ENCODE peak calls at places on chromosome 9, in eight cellular contexts. One of them, this sample, is unnamed.

GRCh38 chr9:116312221-116312620 is 158.6 kb downstream of the PAPPA start:
- DNase-seq in mesendoderm: no peak
- DNase-seq in H9: no peak
- DNase-seq in Peyer's patch: no peak
- DNase-seq in IMR-90: peak
- DNase-seq in cardiac muscle cell: no peak
- DNase-seq in mammary epithelial cell: no peak
- DNase-seq in GM23338: no peak
- DNase-seq in this sample: no peak

GRCh38 chr9:124660341-124660801 is 110.7 kb downstream of the NR6A1 start:
- DNase-seq in mesendoderm: peak
- DNase-seq in H9: peak
- DNase-seq in Peyer's patch: no peak
- DNase-seq in IMR-90: peak
- DNase-seq in cardiac muscle cell: peak
- DNase-seq in mammary epithelial cell: peak
- DNase-seq in GM23338: peak
- DNase-seq in this sample: no peak

GRCh38 chr9:33151007-33151557 is 16.1 kb downstream of the B4GALT1 start:
- DNase-seq in mesendoderm: peak
- DNase-seq in H9: no peak
- DNase-seq in Peyer's patch: peak
- DNase-seq in IMR-90: peak
- DNase-seq in cardiac muscle cell: peak
- DNase-seq in mammary epithelial cell: peak
- DNase-seq in GM23338: no peak
- DNase-seq in this sample: no peak

GRCh38 chr9:114163517-114163924 is 8.2 kb downstream of the COL27A1 start:
- DNase-seq in mesendoderm: peak
- DNase-seq in H9: peak
- DNase-seq in Peyer's patch: no peak
- DNase-seq in IMR-90: peak
- DNase-seq in cardiac muscle cell: peak
- DNase-seq in mammary epithelial cell: no peak
- DNase-seq in GM23338: peak
- DNase-seq in this sample: peak

GRCh38 chr9:113589890-113590289 is 126.4 kb downstream of the RGS3 start:
- DNase-seq in mesendoderm: peak
- DNase-seq in H9: no peak
- DNase-seq in Peyer's patch: no peak
- DNase-seq in IMR-90: peak
- DNase-seq in cardiac muscle cell: no peak
- DNase-seq in mammary epithelial cell: no peak
- DNase-seq in GM23338: no peak
- DNase-seq in this sample: no peak

GRCh38 chr9:7300484-7300883 is 499.1 kb downstream of the DMAC1 start:
- DNase-seq in mesendoderm: no peak
- DNase-seq in H9: no peak
- DNase-seq in Peyer's patch: no peak
- DNase-seq in IMR-90: no peak
- DNase-seq in cardiac muscle cell: no peak
- DNase-seq in mammary epithelial cell: no peak
- DNase-seq in GM23338: no peak
- DNase-seq in this sample: no peak

GRCh38 chr9:80995759-80996158 is 693.6 kb downstream of the TLE1 start:
- DNase-seq in mesendoderm: no peak
- DNase-seq in H9: no peak
- DNase-seq in Peyer's patch: no peak
- DNase-seq in IMR-90: peak
- DNase-seq in cardiac muscle cell: no peak
- DNase-seq in mammary epithelial cell: peak
- DNase-seq in GM23338: no peak
- DNase-seq in this sample: no peak

GRCh38 chr9:95089916-95090791 is 227.4 kb downstream of the FANCC start:
- DNase-seq in mesendoderm: no peak
- DNase-seq in H9: no peak
- DNase-seq in Peyer's patch: peak
- DNase-seq in IMR-90: no peak
- DNase-seq in cardiac muscle cell: no peak
- DNase-seq in mammary epithelial cell: no peak
- DNase-seq in GM23338: no peak
- DNase-seq in this sample: no peak

GRCh38 chr9:131737426-131737825 is 2.5 kb downstream of the RAPGEF1 start:
- DNase-seq in mesendoderm: no peak
- DNase-seq in H9: no peak
- DNase-seq in Peyer's patch: no peak
- DNase-seq in IMR-90: no peak
- DNase-seq in cardiac muscle cell: no peak
- DNase-seq in mammary epithelial cell: no peak
- DNase-seq in GM23338: no peak
- DNase-seq in this sample: no peak

GRCh38 chr9:125674981-125675973 is 31.7 kb downstream of the MAPKAP1 start:
- DNase-seq in mesendoderm: peak
- DNase-seq in H9: no peak
- DNase-seq in Peyer's patch: no peak
- DNase-seq in IMR-90: peak
- DNase-seq in cardiac muscle cell: no peak
- DNase-seq in mammary epithelial cell: peak
- DNase-seq in GM23338: no peak
- DNase-seq in this sample: no peak

GRCh38 chr9:133130721-133131244 is 9.7 kb upstream of the RALGDS start:
- DNase-seq in mesendoderm: no peak
- DNase-seq in H9: no peak
- DNase-seq in Peyer's patch: no peak
- DNase-seq in IMR-90: no peak
- DNase-seq in cardiac muscle cell: no peak
- DNase-seq in mammary epithelial cell: no peak
- DNase-seq in GM23338: no peak
- DNase-seq in this sample: no peak

GRCh38 chr9:21334603-21334968 is 618 bp downstream of the KLHL9 start:
- DNase-seq in mesendoderm: no peak
- DNase-seq in H9: no peak
- DNase-seq in Peyer's patch: no peak
- DNase-seq in IMR-90: peak
- DNase-seq in cardiac muscle cell: no peak
- DNase-seq in mammary epithelial cell: no peak
- DNase-seq in GM23338: peak
- DNase-seq in this sample: no peak

GRCh38 chr9:19481971-19482404 is 73.2 kb downstream of the ACER2 start:
- DNase-seq in mesendoderm: no peak
- DNase-seq in H9: no peak
- DNase-seq in Peyer's patch: no peak
- DNase-seq in IMR-90: no peak
- DNase-seq in cardiac muscle cell: no peak
- DNase-seq in mammary epithelial cell: no peak
- DNase-seq in GM23338: no peak
- DNase-seq in this sample: no peak

GRCh38 chr9:89967527-89967926 is 362.7 kb downstream of the GADD45G start:
- DNase-seq in mesendoderm: peak
- DNase-seq in H9: no peak
- DNase-seq in Peyer's patch: no peak
- DNase-seq in IMR-90: no peak
- DNase-seq in cardiac muscle cell: no peak
- DNase-seq in mammary epithelial cell: no peak
- DNase-seq in GM23338: peak
- DNase-seq in this sample: no peak
- H3K27ac ChIP-seq in mesendoderm: no peak
- H3K27ac ChIP-seq in H9: no peak
- H3K27ac ChIP-seq in Peyer's patch: no peak
- H3K27ac ChIP-seq in IMR-90: no peak
- H3K27ac ChIP-seq in cardiac muscle cell: no peak
- H3K27ac ChIP-seq in mammary epithelial cell: no peak
- H3K27ac ChIP-seq in GM23338: no peak
- H3K27ac ChIP-seq in this sample: no peak

DNA sequence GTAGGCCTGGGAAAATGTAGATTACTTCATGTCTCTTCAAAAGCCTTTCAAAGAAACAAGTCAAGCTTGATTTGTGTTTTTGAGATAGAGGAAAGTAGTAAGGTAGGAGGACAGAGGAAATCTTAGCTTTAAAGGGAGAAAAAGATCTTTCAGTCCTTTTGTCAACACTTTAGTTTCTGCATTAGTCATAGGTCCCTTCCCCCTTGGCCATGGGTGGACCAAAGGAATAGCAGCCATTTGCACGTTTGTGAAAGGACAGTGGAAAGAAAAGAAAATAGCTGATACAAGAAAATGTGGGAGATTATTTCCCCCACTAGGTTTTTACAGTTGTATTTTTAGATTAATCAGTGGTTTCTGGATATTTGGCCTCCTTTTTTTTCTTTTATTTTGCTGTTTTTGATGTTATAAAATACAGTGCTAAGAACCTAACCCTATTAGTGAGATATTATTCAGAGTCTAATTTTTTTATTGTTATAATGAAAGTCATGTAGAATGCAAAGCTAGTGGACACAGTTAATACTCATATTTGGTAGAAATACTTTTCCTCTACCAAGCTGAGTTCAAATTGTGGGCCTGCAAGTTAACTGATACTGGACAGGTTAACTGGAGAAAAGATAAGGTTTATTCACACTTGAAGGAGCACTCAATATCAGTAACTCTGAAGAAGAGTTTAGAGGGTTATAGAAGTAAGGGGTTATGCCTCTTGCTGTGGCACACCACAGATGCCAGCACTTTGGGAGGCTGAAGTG is 121.7 kb upstream of the GRHPR start:
- DNase-seq in mesendoderm: peak
- DNase-seq in H9: no peak
- DNase-seq in Peyer's patch: no peak
- DNase-seq in IMR-90: peak
- DNase-seq in cardiac muscle cell: no peak
- DNase-seq in mammary epithelial cell: peak
- DNase-seq in GM23338: no peak
- DNase-seq in this sample: no peak
- H3K27ac ChIP-seq in mesendoderm: no peak
- H3K27ac ChIP-seq in H9: no peak
- H3K27ac ChIP-seq in Peyer's patch: no peak
- H3K27ac ChIP-seq in IMR-90: no peak
- H3K27ac ChIP-seq in cardiac muscle cell: no peak
- H3K27ac ChIP-seq in mammary epithelial cell: no peak
- H3K27ac ChIP-seq in GM23338: no peak
- H3K27ac ChIP-seq in this sample: no peak

GRCh38 chr9:123162359-123163345 is 105.7 kb downstream of the STRBP start:
- DNase-seq in mesendoderm: no peak
- DNase-seq in H9: no peak
- DNase-seq in Peyer's patch: no peak
- DNase-seq in IMR-90: peak
- DNase-seq in cardiac muscle cell: no peak
- DNase-seq in mammary epithelial cell: no peak
- DNase-seq in GM23338: no peak
- DNase-seq in this sample: no peak
- H3K27ac ChIP-seq in mesendoderm: no peak
- H3K27ac ChIP-seq in H9: no peak
- H3K27ac ChIP-seq in Peyer's patch: no peak
- H3K27ac ChIP-seq in IMR-90: no peak
- H3K27ac ChIP-seq in cardiac muscle cell: no peak
- H3K27ac ChIP-seq in mammary epithelial cell: no peak
- H3K27ac ChIP-seq in GM23338: peak
- H3K27ac ChIP-seq in this sample: no peak

DNA sequence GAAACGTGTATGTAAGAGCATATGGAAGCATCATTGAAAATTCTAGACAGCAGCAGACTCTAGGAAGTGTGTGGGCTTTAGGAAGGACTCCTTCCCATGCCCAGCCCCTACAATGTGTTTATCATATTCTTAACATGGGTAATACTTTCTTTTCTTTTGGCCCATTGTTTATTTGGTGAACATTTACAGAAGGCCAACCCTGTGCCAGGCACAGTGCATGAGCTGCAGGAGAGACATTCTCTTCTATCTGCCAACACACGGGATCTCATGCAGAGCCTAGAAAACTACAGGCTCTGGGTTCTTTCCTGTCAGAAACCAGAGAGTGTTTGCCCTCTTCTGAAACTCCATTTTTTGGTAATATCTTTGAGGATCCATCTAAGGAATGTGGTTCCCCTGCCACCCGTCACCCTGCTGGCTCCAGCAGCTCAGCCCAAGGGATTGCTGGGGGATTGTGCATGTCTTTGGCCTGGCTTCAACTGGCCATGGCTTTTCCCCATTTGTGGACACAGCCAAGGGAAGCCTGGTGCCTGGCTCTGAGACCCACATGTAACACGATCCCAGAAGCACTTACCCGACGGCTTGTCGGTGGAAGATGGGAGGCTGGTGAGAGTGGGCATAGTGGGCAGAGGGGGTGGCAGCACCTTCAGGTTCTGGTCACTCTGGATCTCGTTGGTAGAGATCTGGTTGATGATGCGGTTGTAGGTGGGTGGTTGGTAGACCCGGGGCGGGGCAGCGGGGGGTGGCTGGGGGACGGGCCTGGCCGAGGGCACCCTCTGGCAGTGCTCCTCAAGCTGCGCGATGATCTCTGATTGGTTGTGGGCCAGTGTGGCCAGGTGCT is 14.9 kb downstream of the ANGPTL2 start:
- DNase-seq in mesendoderm: no peak
- DNase-seq in H9: no peak
- DNase-seq in Peyer's patch: no peak
- DNase-seq in IMR-90: no peak
- DNase-seq in cardiac muscle cell: no peak
- DNase-seq in mammary epithelial cell: no peak
- DNase-seq in GM23338: no peak
- DNase-seq in this sample: no peak
- H3K27ac ChIP-seq in mesendoderm: no peak
- H3K27ac ChIP-seq in H9: no peak
- H3K27ac ChIP-seq in Peyer's patch: no peak
- H3K27ac ChIP-seq in IMR-90: no peak
- H3K27ac ChIP-seq in cardiac muscle cell: no peak
- H3K27ac ChIP-seq in mammary epithelial cell: no peak
- H3K27ac ChIP-seq in GM23338: no peak
- H3K27ac ChIP-seq in this sample: no peak

DNA sequence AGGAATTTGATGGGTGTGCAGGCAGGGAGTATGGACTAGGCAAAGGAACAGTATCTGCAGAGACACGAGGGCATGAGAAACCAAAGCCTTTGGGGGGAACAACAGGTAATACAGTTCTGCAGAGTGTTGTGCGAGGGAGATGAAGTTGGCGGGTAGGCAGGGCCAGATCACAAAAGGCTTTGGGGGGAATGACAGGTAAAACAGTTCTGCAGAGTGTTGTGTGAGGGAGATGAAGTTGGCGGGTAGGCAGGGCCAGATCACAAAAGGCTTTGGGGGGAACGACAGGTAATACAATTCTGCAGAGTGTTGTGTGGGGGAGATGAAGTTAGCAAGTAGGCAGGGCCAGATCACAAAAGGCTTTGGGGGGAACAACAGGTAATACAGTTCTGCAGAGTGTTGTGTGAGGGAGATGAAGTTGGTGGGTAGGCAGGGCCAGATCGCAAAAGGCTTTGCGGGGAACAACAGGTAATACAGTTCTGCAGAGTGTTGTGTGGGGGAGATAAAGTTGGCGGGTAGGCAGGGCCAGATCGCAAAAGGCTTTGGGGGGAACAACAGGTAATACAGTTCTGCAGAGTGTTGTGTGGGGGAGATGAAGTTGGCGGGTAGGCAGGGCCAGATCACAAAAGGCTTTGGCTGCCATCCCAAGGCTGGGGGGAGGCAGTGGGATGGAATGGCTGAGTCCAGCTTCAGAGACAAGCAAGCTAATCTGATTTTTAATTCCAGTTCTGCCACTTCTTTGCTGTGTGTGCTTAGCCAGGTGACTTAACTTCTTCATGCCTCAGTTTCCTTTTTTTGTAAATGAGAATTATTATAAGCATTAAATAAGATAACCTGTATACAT is 33.0 kb downstream of the FRMPD1 start:
- DNase-seq in mesendoderm: no peak
- DNase-seq in H9: no peak
- DNase-seq in Peyer's patch: no peak
- DNase-seq in IMR-90: no peak
- DNase-seq in cardiac muscle cell: no peak
- DNase-seq in mammary epithelial cell: no peak
- DNase-seq in GM23338: no peak
- DNase-seq in this sample: no peak
- H3K27ac ChIP-seq in mesendoderm: no peak
- H3K27ac ChIP-seq in H9: no peak
- H3K27ac ChIP-seq in Peyer's patch: no peak
- H3K27ac ChIP-seq in IMR-90: no peak
- H3K27ac ChIP-seq in cardiac muscle cell: no peak
- H3K27ac ChIP-seq in mammary epithelial cell: no peak
- H3K27ac ChIP-seq in GM23338: no peak
- H3K27ac ChIP-seq in this sample: no peak

This sample was measured in upper lobe of right lung.